ENCODE peak calls at places on chromosomes 11 and 22, in eight cellular contexts. O, X, G, R, C, L, Q and J are unnamed samples.

GRCh38 chr11:61794579-61794978 is 1.9 kb downstream of the FEN1 start:
- DNase-seq in O (no peak), X (no peak), G (no peak), R (no peak), C (no peak), L (no peak), Q (no peak), J (no peak)

GRCh38 chr22:23784215-23784732 is 2.5 kb upstream of the SMARCB1 start:
- DNase-seq in O (no peak), X (no peak), G (no peak), R (peak), C (no peak), L (no peak), Q (no peak), J (peak)

GRCh38 chr22:49638788-49639187 is 188.9 kb downstream of the BRD1 start:
- DNase-seq in O (peak), X (peak), G (no peak), R (no peak), C (no peak), L (no peak), Q (no peak), J (no peak)

GRCh38 chr11:86058360-86058759 is 10.5 kb downstream of the PICALM start:
- DNase-seq in O (no peak), X (no peak), G (no peak), R (no peak), C (no peak), L (no peak), Q (no peak), J (no peak)

GRCh38 chr11:18457435-18457834 is 1.8 kb downstream of the LDHAL6A start:
- DNase-seq in O (no peak), X (no peak), G (no peak), R (no peak), C (no peak), L (no peak), Q (peak), J (no peak)

GRCh38 chr22:41445171-41446056 is 1.2 kb downstream of the TOB2 start:
- DNase-seq in O (no peak), X (no peak), G (peak), R (no peak), C (peak), L (no peak), Q (peak), J (peak)

GRCh38 chr11:112962854-112963367 is 1.7 kb downstream of the NCAM1 start:
- DNase-seq in O (peak), X (peak), G (peak), R (peak), C (peak), L (peak), Q (peak), J (no peak)

GRCh38 chr11:118607401-118608267 is at the start of gene PHLDB1:
- DNase-seq in O (peak), X (peak), G (peak), R (peak), C (peak), L (peak), Q (peak), J (peak)

GRCh38 chr11:117058761-117059233 is 39.4 kb downstream of the SIK3 start:
- DNase-seq in O (peak), X (peak), G (peak), R (peak), C (no peak), L (no peak), Q (peak), J (no peak)

GRCh38 chr11:27471588-27472397 is 797 bp downstream of the LGR4 start:
- DNase-seq in O (no peak), X (peak), G (peak), R (no peak), C (peak), L (peak), Q (peak), J (peak)

GRCh38 chr11:60700689-60701508 is 1.5 kb downstream of the MS4A8 start:
- DNase-seq in O (no peak), X (no peak), G (no peak), R (no peak), C (no peak), L (no peak), Q (peak), J (peak)

GRCh38 chr11:78446210-78446609 is 28.6 kb upstream of the GAB2 start:
- DNase-seq in O (no peak), X (no peak), G (no peak), R (no peak), C (no peak), L (no peak), Q (no peak), J (no peak)

GRCh38 chr11:130599073-130599654 is 150.7 kb downstream of the ADAMTS15 start:
- DNase-seq in O (no peak), X (peak), G (no peak), R (peak), C (peak), L (peak), Q (no peak), J (no peak)

GRCh38 chr11:100706179-100706578 is 19.1 kb downstream of the ARHGAP42 start:
- DNase-seq in O (no peak), X (no peak), G (no peak), R (no peak), C (no peak), L (no peak), Q (no peak), J (no peak)

GRCh38 chr22:21803859-21804258 is 63.6 kb downstream of the MAPK1 start:
- DNase-seq in O (no peak), X (no peak), G (no peak), R (no peak), C (no peak), L (no peak), Q (no peak), J (no peak)